ENCODE peak calls at places on chromosomes 7 and 10, in four cellular contexts. One of them, this sample, is unnamed.

GRCh38 chr10:129621694-129622093 is 154.7 kb downstream of the MGMT start:
- DNase-seq in GM23248: peak; percentile 30
- DNase-seq in MM.1S: no peak
- DNase-seq in PC-3: peak; percentile 19
- DNase-seq in this sample: no peak

GRCh38 chr10:113310317-113310716 is 242.5 kb upstream of the HABP2 start:
- DNase-seq in GM23248: no peak
- DNase-seq in MM.1S: no peak
- DNase-seq in PC-3: no peak
- DNase-seq in this sample: no peak

GRCh38 chr10:17109475-17110207 is 20.0 kb downstream of the CUBN start:
- DNase-seq in GM23248: peak; percentile 92
- DNase-seq in MM.1S: no peak
- DNase-seq in PC-3: peak; percentile 36
- DNase-seq in this sample: no peak

GRCh38 chr7:156166692-156167416 is 354.6 kb upstream of the SHH start:
- DNase-seq in GM23248: no peak
- DNase-seq in MM.1S: no peak
- DNase-seq in PC-3: no peak
- DNase-seq in this sample: no peak

GRCh38 chr7:147911224-147911623 is 679.3 kb upstream of the C7orf33 start:
- DNase-seq in GM23248: no peak
- DNase-seq in MM.1S: no peak
- DNase-seq in PC-3: no peak
- DNase-seq in this sample: no peak

GRCh38 chr10:26939957-26940354 is 79.2 kb upstream of the ABI1 start:
- DNase-seq in GM23248: no peak
- DNase-seq in MM.1S: no peak
- DNase-seq in PC-3: no peak
- DNase-seq in this sample: no peak

GRCh38 chr7:34339061-34339526 is 318.9 kb upstream of the NPSR1 start:
- DNase-seq in GM23248: peak; percentile 38
- DNase-seq in MM.1S: no peak
- DNase-seq in PC-3: no peak
- DNase-seq in this sample: no peak

GRCh38 chr10:63700209-63700934 is 179.2 kb downstream of the REEP3 start:
- DNase-seq in GM23248: peak; percentile 98
- DNase-seq in MM.1S: no peak
- DNase-seq in PC-3: peak; percentile 99
- DNase-seq in this sample: no peak

GRCh38 chr7:95527033-95527775 is 41.5 kb downstream of the ASB4 start:
- DNase-seq in GM23248: peak; percentile 73
- DNase-seq in MM.1S: peak; percentile 59
- DNase-seq in PC-3: peak; percentile 65
- DNase-seq in this sample: peak; percentile 81

GRCh38 chr7:77894574-77895091 is 96.1 kb downstream of the PHTF2 start:
- DNase-seq in GM23248: no peak
- DNase-seq in MM.1S: no peak
- DNase-seq in PC-3: no peak
- DNase-seq in this sample: no peak

GRCh38 chr7:20338285-20338684 is 7.6 kb downstream of the ITGB8 start:
- DNase-seq in GM23248: no peak
- DNase-seq in MM.1S: no peak
- DNase-seq in PC-3: no peak
- DNase-seq in this sample: no peak

GRCh38 chr10:86846088-86846487 is 89.7 kb downstream of the BMPR1A start:
- DNase-seq in GM23248: no peak
- DNase-seq in MM.1S: no peak
- DNase-seq in PC-3: no peak
- DNase-seq in this sample: no peak

GRCh38 chr10:43259981-43260761 is 6.7 kb downstream of the RASGEF1A start:
- DNase-seq in GM23248: no peak
- DNase-seq in MM.1S: peak; percentile 70
- DNase-seq in PC-3: peak; percentile 25
- DNase-seq in this sample: no peak

GRCh38 chr10:88474884-88475844 is 108.0 kb downstream of the RNLS start:
- DNase-seq in GM23248: no peak
- DNase-seq in MM.1S: no peak
- DNase-seq in PC-3: no peak
- DNase-seq in this sample: no peak

GRCh38 chr10:58807631-58808024 is 295.0 kb downstream of the BICC1 start:
- DNase-seq in GM23248: peak; percentile 89
- DNase-seq in MM.1S: no peak
- DNase-seq in PC-3: peak; percentile 98
- DNase-seq in this sample: no peak

GRCh38 chr7:11491811-11492210 is 340.2 kb downstream of the THSD7A start:
- DNase-seq in GM23248: no peak
- DNase-seq in MM.1S: no peak
- DNase-seq in PC-3: no peak
- DNase-seq in this sample: peak; percentile 3

GRCh38 chr10:63976538-63976937 is 455.3 kb downstream of the REEP3 start:
- DNase-seq in GM23248: peak; percentile 63
- DNase-seq in MM.1S: peak; percentile 61
- DNase-seq in PC-3: peak; percentile 74
- DNase-seq in this sample: peak; percentile 73

GRCh38 chr7:1457949-1458675 is 1.2 kb downstream of the MICALL2 start:
- DNase-seq in GM23248: peak; percentile 49
- DNase-seq in MM.1S: no peak
- DNase-seq in PC-3: peak; percentile 18
- DNase-seq in this sample: no peak

GRCh38 chr7:36904802-36905201 is 180.5 kb upstream of the AOAH start:
- DNase-seq in GM23248: no peak
- DNase-seq in MM.1S: no peak
- DNase-seq in PC-3: no peak
- DNase-seq in this sample: no peak

GRCh38 chr7:102914585-102914984 is 1.8 kb downstream of the LRRC17 start:
- DNase-seq in GM23248: peak; percentile 62
- DNase-seq in MM.1S: no peak
- DNase-seq in PC-3: no peak
- DNase-seq in this sample: peak; percentile 67

GRCh38 chr7:101705327-101705726 is 76.2 kb upstream of the MYL10 start:
- DNase-seq in GM23248: peak; percentile 44
- DNase-seq in MM.1S: no peak
- DNase-seq in PC-3: peak; percentile 32
- DNase-seq in this sample: no peak

GRCh38 chr7:116576350-116577319 is 51.8 kb downstream of the CAV1 start:
- DNase-seq in GM23248: peak; percentile 96
- DNase-seq in MM.1S: no peak
- DNase-seq in PC-3: peak; percentile 95
- DNase-seq in this sample: no peak

GRCh38 chr7:54980521-54980920 is 38.3 kb upstream of the EGFR start:
- DNase-seq in GM23248: no peak
- DNase-seq in MM.1S: no peak
- DNase-seq in PC-3: no peak
- DNase-seq in this sample: no peak

GRCh38 chr7:141463986-141464385 is 87.2 kb upstream of the AGK start:
- DNase-seq in GM23248: no peak
- DNase-seq in MM.1S: no peak
- DNase-seq in PC-3: peak; percentile 46
- DNase-seq in this sample: no peak

GRCh38 chr10:115572740-115573455 is 479.7 kb downstream of the ATRNL1 start:
- DNase-seq in GM23248: no peak
- DNase-seq in MM.1S: no peak
- DNase-seq in PC-3: no peak
- DNase-seq in this sample: peak; percentile 42

GRCh38 chr10:73813333-73813732 is 1.9 kb upstream of the NDST2 start:
- DNase-seq in GM23248: no peak
- DNase-seq in MM.1S: no peak
- DNase-seq in PC-3: no peak
- DNase-seq in this sample: no peak

GRCh38 chr10:12716042-12716441 is 285.5 kb downstream of the CCDC3 start:
- DNase-seq in GM23248: no peak
- DNase-seq in MM.1S: no peak
- DNase-seq in PC-3: no peak
- DNase-seq in this sample: no peak

GRCh38 chr7:24812313-24812945 is 55.2 kb upstream of the GSDME start:
- DNase-seq in GM23248: peak; percentile 57
- DNase-seq in MM.1S: peak; percentile 51
- DNase-seq in PC-3: peak; percentile 67
- DNase-seq in this sample: peak; percentile 69

GRCh38 chr7:80748302-80749042 is 110.0 kb downstream of the CD36 start:
- DNase-seq in GM23248: no peak
- DNase-seq in MM.1S: no peak
- DNase-seq in PC-3: no peak
- DNase-seq in this sample: no peak

GRCh38 chr10:59694936-59695335 is 14.7 kb downstream of the SLC16A9 start:
- DNase-seq in GM23248: no peak
- DNase-seq in MM.1S: no peak
- DNase-seq in PC-3: no peak
- DNase-seq in this sample: no peak

GRCh38 chr7:93890041-93890463 is 501 bp downstream of the TFPI2 start:
- DNase-seq in GM23248: peak; percentile 85
- DNase-seq in MM.1S: peak; percentile 22
- DNase-seq in PC-3: peak; percentile 58
- DNase-seq in this sample: peak; percentile 67
- H3K9ac ChIP-seq in GM23248: peak overlapping the region; percentile 74
- H3K9ac ChIP-seq in MM.1S: no peak overlapping the region
- H3K9ac ChIP-seq in PC-3: peak overlapping the region; percentile 89
- H3K9ac ChIP-seq in this sample: no peak overlapping the region

DNA sequence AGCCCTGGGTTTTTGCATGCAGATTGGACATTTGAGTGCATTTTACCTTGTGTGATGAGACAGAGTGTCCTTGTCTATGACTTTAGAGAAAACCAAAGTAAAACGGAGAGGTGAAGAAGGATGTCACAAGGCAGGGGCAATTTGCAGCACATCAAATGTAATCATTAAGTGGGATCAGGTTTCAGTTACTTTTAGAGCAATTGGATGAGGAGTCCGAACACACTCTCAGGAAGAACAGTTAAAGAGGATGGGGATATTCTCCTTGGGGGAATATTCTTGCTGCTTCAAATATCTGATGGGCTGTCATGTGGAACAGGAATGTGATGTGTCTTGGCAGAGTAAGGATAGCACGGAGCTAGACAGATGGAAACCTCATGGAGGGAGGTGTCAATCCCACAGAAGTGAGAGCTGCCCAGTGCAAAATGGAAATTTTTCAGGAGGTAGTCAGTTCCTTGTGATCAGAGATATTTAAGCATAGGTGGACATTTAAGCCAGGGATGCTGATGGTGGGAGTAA is 765 bp downstream of the RAB19 start:
- DNase-seq in GM23248: no peak
- DNase-seq in MM.1S: no peak
- DNase-seq in PC-3: peak; percentile 5
- DNase-seq in this sample: no peak
- TF ChIP-seq EZH2phosphoT487 in GM23248: no peak
- TF ChIP-seq EZH2phosphoT487 in MM.1S: no peak
- TF ChIP-seq EZH2phosphoT487 in PC-3: no peak
- TF ChIP-seq EZH2phosphoT487 in this sample: no peak

GRCh38 chr7:145903658-145904057 is 212.9 kb upstream of the CNTNAP2 start:
- DNase-seq in GM23248: no peak
- DNase-seq in MM.1S: no peak
- DNase-seq in PC-3: no peak
- DNase-seq in this sample: no peak
- H3K9me3 ChIP-seq in GM23248: peaks cover 4% of the 10 kb centered on the region
- H3K9me3 ChIP-seq in MM.1S: no peaks in the 10 kb centered on the region
- H3K9me3 ChIP-seq in PC-3: peaks cover 4% of the 10 kb centered on the region
- H3K9me3 ChIP-seq in this sample: no peaks in the 10 kb centered on the region

DNA sequence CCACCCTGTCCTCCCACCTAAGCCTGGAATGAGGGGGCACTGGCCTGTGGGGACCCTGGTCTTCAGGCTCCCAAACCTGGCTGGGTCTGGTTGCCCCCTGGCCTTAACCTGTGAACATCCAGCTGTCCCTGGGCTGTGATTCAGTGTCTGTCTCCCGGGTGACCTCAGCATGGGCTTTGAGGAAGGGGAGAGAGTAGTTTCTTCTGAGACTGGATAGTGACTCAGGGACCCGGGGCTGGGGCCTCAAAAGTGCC is 251 bp upstream of the CLDN4 start:
- DNase-seq in GM23248: no peak
- DNase-seq in MM.1S: no peak
- DNase-seq in PC-3: no peak
- DNase-seq in this sample: no peak
- H3K9ac ChIP-seq in GM23248: no peak overlapping the region
- H3K9ac ChIP-seq in MM.1S: no peak overlapping the region
- H3K9ac ChIP-seq in PC-3: peak overlapping the region; percentile 96
- H3K9ac ChIP-seq in this sample: no peak overlapping the region

GRCh38 chr10:110433740-110434139 is 64.0 kb upstream of the DUSP5 start:
- DNase-seq in GM23248: no peak
- DNase-seq in MM.1S: no peak
- DNase-seq in PC-3: no peak
- DNase-seq in this sample: no peak

GRCh38 chr10:110437761-110438341 is 59.9 kb upstream of the DUSP5 start:
- DNase-seq in GM23248: no peak
- DNase-seq in MM.1S: no peak
- DNase-seq in PC-3: no peak
- DNase-seq in this sample: no peak

GRCh38 chr10:110434477-110435096 is 63.1 kb upstream of the DUSP5 start:
- DNase-seq in GM23248: no peak
- DNase-seq in MM.1S: no peak
- DNase-seq in PC-3: no peak
- DNase-seq in this sample: no peak

GRCh38 chr10:110436554-110437350 is 61.0 kb upstream of the DUSP5 start:
- DNase-seq in GM23248: no peak
- DNase-seq in MM.1S: no peak
- DNase-seq in PC-3: no peak
- DNase-seq in this sample: no peak

GRCh38 chr10:110437351-110437605 is 60.4 kb upstream of the DUSP5 start:
- DNase-seq in GM23248: no peak
- DNase-seq in MM.1S: no peak
- DNase-seq in PC-3: no peak
- DNase-seq in this sample: no peak
- TF ChIP-seq EZH2phosphoT487 in GM23248: no peak
- TF ChIP-seq EZH2phosphoT487 in MM.1S: no peak
- TF ChIP-seq EZH2phosphoT487 in PC-3: no peak
- TF ChIP-seq EZH2phosphoT487 in this sample: no peak

GRCh38 chr7:158351481-158351880 is 236.1 kb downstream of the PTPRN2 start:
- DNase-seq in GM23248: no peak
- DNase-seq in MM.1S: no peak
- DNase-seq in PC-3: no peak
- DNase-seq in this sample: no peak

GRCh38 chr7:158345731-158346130 is 241.9 kb downstream of the PTPRN2 start:
- DNase-seq in GM23248: no peak
- DNase-seq in MM.1S: no peak
- DNase-seq in PC-3: no peak
- DNase-seq in this sample: no peak

GRCh38 chr7:158351051-158351450 is 236.6 kb downstream of the PTPRN2 start:
- DNase-seq in GM23248: no peak
- DNase-seq in MM.1S: no peak
- DNase-seq in PC-3: no peak
- DNase-seq in this sample: no peak

GRCh38 chr7:158350166-158350900 is 237.3 kb downstream of the PTPRN2 start:
- DNase-seq in GM23248: no peak
- DNase-seq in MM.1S: no peak
- DNase-seq in PC-3: no peak
- DNase-seq in this sample: no peak

GRCh38 chr7:158348446-158348845 is 239.2 kb downstream of the PTPRN2 start:
- DNase-seq in GM23248: no peak
- DNase-seq in MM.1S: no peak
- DNase-seq in PC-3: no peak
- DNase-seq in this sample: no peak
- H3K9me3 ChIP-seq in GM23248: no peaks in the 10 kb centered on the region
- H3K9me3 ChIP-seq in MM.1S: no peaks in the 10 kb centered on the region
- H3K9me3 ChIP-seq in PC-3: no peaks in the 10 kb centered on the region
- H3K9me3 ChIP-seq in this sample: no peaks in the 10 kb centered on the region

This sample was measured in neural progenitor cell.